ENCODE peak calls at places on chromosomes 6 and 20, in four cellular contexts. One of them, this sample, is unnamed.

GRCh38 chr20:2673453-2673852 is 9.4 kb upstream of the IDH3B start:
- DNase-seq in ovary: no peak
- DNase-seq in NCI-H82: no peak
- DNase-seq in fibroblast of the conjunctiva: no peak
- DNase-seq in this sample: no peak

GRCh38 chr20:9068896-9069663 is at the start of gene PLCB4:
- DNase-seq in fibroblast of the conjunctiva: no peak
- DNase-seq in ovary: peak; percentile 20
- DNase-seq in NCI-H82: peak; percentile 67
- DNase-seq in this sample: no peak

GRCh38 chr6:7960848-7961247 is 50.3 kb upstream of the TXNDC5 start:
- DNase-seq in NCI-H82: no peak
- DNase-seq in fibroblast of the conjunctiva: no peak
- DNase-seq in ovary: no peak
- DNase-seq in this sample: no peak

GRCh38 chr6:106693343-106693742 is 64.0 kb downstream of the QRSL1 start:
- DNase-seq in ovary: no peak
- DNase-seq in fibroblast of the conjunctiva: no peak
- DNase-seq in NCI-H82: no peak
- DNase-seq in this sample: no peak

GRCh38 chr20:31632503-31633338 is 5.0 kb upstream of the COX4I2 start:
- DNase-seq in fibroblast of the conjunctiva: no peak
- DNase-seq in ovary: no peak
- DNase-seq in NCI-H82: no peak
- DNase-seq in this sample: no peak

GRCh38 chr6:116550796-116551195 is 2.8 kb upstream of the CALHM4 start:
- DNase-seq in NCI-H82: no peak
- DNase-seq in fibroblast of the conjunctiva: no peak
- DNase-seq in ovary: no peak
- DNase-seq in this sample: no peak

GRCh38 chr6:41460742-41461336 is 85.3 kb upstream of the FOXP4 start:
- DNase-seq in NCI-H82: peak; percentile 31
- DNase-seq in ovary: no peak
- DNase-seq in fibroblast of the conjunctiva: no peak
- DNase-seq in this sample: no peak

GRCh38 chr6:132919476-132919875 is 105.1 kb downstream of the RPS12 start:
- DNase-seq in fibroblast of the conjunctiva: peak; percentile 94
- DNase-seq in NCI-H82: no peak
- DNase-seq in ovary: peak; percentile 72
- DNase-seq in this sample: peak; percentile 57

GRCh38 chr6:89299451-89299850 is 15.6 kb downstream of the GABRR2 start:
- DNase-seq in ovary: no peak
- DNase-seq in fibroblast of the conjunctiva: no peak
- DNase-seq in NCI-H82: peak; percentile 21
- DNase-seq in this sample: no peak

GRCh38 chr6:2865270-2866182 is 23.9 kb upstream of the SERPINB1 start:
- DNase-seq in NCI-H82: no peak
- DNase-seq in ovary: no peak
- DNase-seq in fibroblast of the conjunctiva: no peak
- DNase-seq in this sample: no peak

GRCh38 chr6:29813809-29814208 is 13.8 kb upstream of the HLA-G start:
- DNase-seq in NCI-H82: no peak
- DNase-seq in fibroblast of the conjunctiva: no peak
- DNase-seq in ovary: no peak
- DNase-seq in this sample: no peak

GRCh38 chr6:26520840-26521484 is 17.2 kb upstream of the HMGN4 start:
- DNase-seq in ovary: peak; percentile 91
- DNase-seq in NCI-H82: peak; percentile 93
- DNase-seq in fibroblast of the conjunctiva: peak; percentile 74
- DNase-seq in this sample: peak; percentile 59

GRCh38 chr20:58667975-58668374 is 16.9 kb downstream of the STX16 start:
- DNase-seq in fibroblast of the conjunctiva: no peak
- DNase-seq in NCI-H82: peak; percentile 11
- DNase-seq in ovary: no peak
- DNase-seq in this sample: no peak

This sample was measured in smooth muscle cell of the brain vasculature.